ENCODE peak calls at places on chromosomes 1 and 21, in nine cellular contexts. G is brain microvascular endothelial cell, B is H9, C is HFFc6, Y is lower lobe of right lung, I is progenitor cell of endocrine pancreas, R is nephron progenitor cell, N is GM13977, W is mesothelial cell of epicardium. P is an unnamed sample.
A peak's percentile ranks its signal among the peaks of the same experiment; 100 is the strongest.

GRCh38 chr1:56645663-56646330 is 683 bp downstream of the PRKAA2 start:
- DNase-seq in B (peak; percentile 39), G (no peak), W (no peak), N (peak; percentile 13), Y (no peak), R (peak; percentile 10), C (no peak), I (no peak), P (no peak)

GRCh38 chr1:63004868-63005267 is 220.9 kb downstream of the ATG4C start:
- DNase-seq in I (no peak), Y (no peak), B (peak; percentile 39), R (no peak), G (peak; percentile 18), W (no peak), N (peak; percentile 22), C (no peak), P (peak; percentile 11)

GRCh38 chr1:13703128-13703513 is 3.1 kb downstream of the PRDM2 start:
- DNase-seq in N (no peak), Y (no peak), G (no peak), R (no peak), W (no peak), C (no peak), I (no peak), B (no peak), P (no peak)

GRCh38 chr1:206761369-206761768 is 9.2 kb upstream of the IL19 start:
- DNase-seq in G (no peak), R (no peak), W (no peak), N (no peak), Y (no peak), I (no peak), C (no peak), B (no peak), P (no peak)

GRCh38 chr1:206075786-206076725 is 23.1 kb downstream of the RHEX start:
- DNase-seq in B (no peak), Y (no peak), R (no peak), I (no peak), W (no peak), G (no peak), C (peak; percentile 45), N (no peak), P (no peak)

GRCh38 chr21:29174607-29175013 is 44.2 kb downstream of the MAP3K7CL start:
- DNase-seq in W (no peak), N (no peak), C (no peak), I (no peak), Y (no peak), B (no peak), G (no peak), R (no peak), P (no peak)

GRCh38 chr1:92882817-92883216 is 51.0 kb downstream of the RPL5 start:
- DNase-seq in I (no peak), C (no peak), W (no peak), B (no peak), Y (no peak), N (no peak), R (no peak), G (no peak), P (no peak)

GRCh38 chr21:42003051-42003461 is 7.1 kb downstream of the ZBTB21 start:
- DNase-seq in R (no peak), C (peak; percentile 42), I (no peak), N (no peak), B (no peak), G (no peak), W (no peak), Y (no peak), P (no peak)

GRCh38 chr1:46689326-46689725 is 17.7 kb downstream of the TEX38 start:
- DNase-seq in B (no peak), Y (no peak), I (no peak), R (no peak), N (no peak), C (no peak), G (no peak), W (no peak), P (peak; percentile 86)

GRCh38 chr1:203379831-203380230 is 28.9 kb upstream of the FMOD start:
- DNase-seq in I (no peak), R (no peak), C (no peak), W (no peak), G (no peak), Y (no peak), N (no peak), B (no peak), P (peak; percentile 3)

GRCh38 chr21:42337276-42337675 is 13.5 kb downstream of the TFF2 start:
- DNase-seq in N (no peak), R (no peak), W (no peak), C (no peak), I (no peak), Y (no peak), B (no peak), G (no peak), P (no peak)

GRCh38 chr1:36528361-36529349 is 45.9 kb upstream of the CSF3R start:
- DNase-seq in I (no peak), R (no peak), C (no peak), B (peak; percentile 56), Y (no peak), W (no peak), G (no peak), N (no peak), P (no peak)

GRCh38 chr1:53896673-53897229 is 2.8 kb downstream of the DIO1 start:
- DNase-seq in I (no peak), B (no peak), W (no peak), R (no peak), G (no peak), C (peak; percentile 85), Y (no peak), N (no peak), P (no peak)

GRCh38 chr1:91502882-91503184 is 2.2 kb downstream of the CDC7 start:
- DNase-seq in B (no peak), C (no peak), W (no peak), N (peak; percentile 10), G (peak; percentile 9), I (no peak), Y (no peak), R (no peak), P (no peak)

GRCh38 chr1:10755977-10756521 is 40.4 kb downstream of the CASZ1 start:
- DNase-seq in R (peak; percentile 66), G (no peak), N (no peak), W (no peak), I (no peak), C (no peak), Y (peak; percentile 84), B (peak; percentile 48), P (peak; percentile 18)
- TF ChIP-seq CTCF in R (no peak), G (no peak), N (no peak), W (no peak), I (no peak), C (no peak), Y (no peak), B (no peak), P (no peak)

GRCh38 chr1:29200905-29201594 is 19.4 kb upstream of the SRSF4 start:
- DNase-seq in I (no peak), R (no peak), W (no peak), C (peak; percentile 34), G (no peak), Y (no peak), B (no peak), N (no peak), P (no peak)
- TF ChIP-seq CTCF in I (no peak), R (no peak), W (no peak), C (no peak), G (no peak), Y (no peak), B (no peak), N (no peak), P (no peak)

DNA sequence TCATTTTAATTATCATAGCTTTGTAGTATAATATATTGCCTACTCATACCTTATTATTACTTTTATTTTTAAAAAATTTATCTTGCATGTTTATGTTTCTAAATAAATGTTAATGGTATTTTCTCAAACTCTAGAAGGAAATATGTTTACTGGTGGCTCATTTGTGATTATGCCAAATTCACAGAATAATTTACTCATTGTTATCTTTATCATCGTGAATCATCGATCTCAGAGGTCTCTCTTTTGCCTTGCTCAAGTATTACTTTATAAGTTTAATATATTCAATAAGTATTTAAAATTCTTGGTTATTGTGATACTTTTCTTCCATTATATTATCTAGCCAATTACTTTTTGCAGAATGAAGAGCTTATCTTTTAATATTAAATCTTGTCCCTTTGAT is 836.7 kb upstream of the ADAMTS5 start:
- DNase-seq in G (no peak), Y (no peak), N (no peak), R (no peak), B (no peak), I (no peak), W (no peak), C (no peak), P (no peak)
- TF ChIP-seq CTCF in G (no peak), Y (no peak), N (no peak), R (no peak), B (no peak), I (no peak), W (no peak), C (no peak), P (no peak)

DNA sequence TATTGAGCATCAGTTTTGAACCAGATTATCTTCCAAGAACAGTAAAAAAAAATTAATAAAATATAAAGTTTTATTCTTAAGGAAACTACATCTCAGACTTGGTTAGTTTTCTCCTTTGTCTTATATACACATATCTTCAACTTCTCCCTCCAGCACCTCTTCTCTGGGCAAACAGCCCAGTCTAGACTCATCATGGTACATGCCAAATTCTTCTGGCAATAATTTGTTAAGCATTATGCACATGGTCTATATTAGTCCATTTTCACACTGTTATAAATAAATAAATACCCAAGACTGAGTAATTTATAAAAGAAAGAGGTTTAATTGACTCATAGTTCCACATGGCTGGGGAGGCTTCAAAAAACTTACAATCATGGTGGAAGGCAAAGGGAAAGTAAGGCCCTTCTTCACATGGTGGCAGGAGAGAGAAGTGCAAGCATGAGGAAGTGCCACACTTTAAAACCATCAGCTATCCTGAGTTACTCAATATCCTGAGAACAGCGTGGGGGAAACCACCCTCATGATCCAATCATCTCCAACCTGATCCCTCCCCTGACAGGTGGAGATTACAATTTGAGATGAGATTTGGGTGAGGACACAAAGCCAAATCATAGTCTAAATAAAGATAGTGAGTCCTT is 108.7 kb upstream of the RNPC3 start:
- DNase-seq in I (no peak), N (no peak), B (no peak), R (no peak), C (peak; percentile 46), Y (no peak), W (no peak), G (no peak), P (no peak)
- TF ChIP-seq CTCF in I (no peak), N (no peak), B (no peak), R (no peak), C (peak; percentile 42), Y (no peak), W (no peak), G (no peak), P (no peak)

GRCh38 chr1:64378826-64379225 is 91.1 kb upstream of the CACHD1 start:
- DNase-seq in B (peak; percentile 56), G (no peak), C (no peak), Y (no peak), N (no peak), R (no peak), W (no peak), I (no peak), P (no peak)
- TF ChIP-seq CTCF in B (peak; percentile 72), G (no peak), C (no peak), Y (peak; percentile 9), N (no peak), R (no peak), W (no peak), I (no peak), P (no peak)

GRCh38 chr21:36429672-36430546 is 44.7 kb downstream of the CHAF1B start:
- DNase-seq in C (peak; percentile 99), W (no peak), B (peak; percentile 75), Y (peak; percentile 81), R (peak; percentile 47), I (peak; percentile 51), G (peak; percentile 100), N (peak; percentile 86), P (no peak)
- TF ChIP-seq CTCF in C (peak; percentile 59), W (no peak), B (peak; percentile 40), Y (no peak), R (peak; percentile 6), I (peak; percentile 49), G (peak; percentile 36), N (peak; percentile 7), P (no peak)

P was measured in MM.1S.